ENCODE peak calls at places on chromosomes 5 and 9, in five cellular contexts. J, O, X, Z and V are unnamed samples.
A peak's percentile ranks its signal among the peaks of the same experiment; 100 is the strongest.

GRCh38 chr5:116543501-116543900 is 31.1 kb downstream of the SEMA6A start:
- DNase-seq in X (no peak), O (no peak), J (no peak), Z (no peak), V (no peak)

GRCh38 chr5:170960567-170960966 is 98.7 kb downstream of the RANBP17 start:
- DNase-seq in J (no peak), O (no peak), X (no peak), Z (no peak), V (no peak)

GRCh38 chr9:32456564-32456963 is 69.4 kb downstream of the RIGI start:
- DNase-seq in O (no peak), J (no peak), Z (no peak), X (no peak), V (no peak)

GRCh38 chr5:38563624-38564023 is 7.2 kb upstream of the LIFR start:
- DNase-seq in J (no peak), Z (no peak), X (no peak), O (no peak), V (no peak)

GRCh38 chr5:38381361-38381760 is 123.0 kb downstream of the EGFLAM start:
- DNase-seq in O (no peak), X (no peak), J (no peak), Z (no peak), V (no peak)

GRCh38 chr5:94705427-94705826 is 87.0 kb downstream of the SLF1 start:
- DNase-seq in J (no peak), X (no peak), O (no peak), Z (no peak), V (no peak)

GRCh38 chr5:78624011-78624541 is 24.5 kb downstream of the LHFPL2 start:
- DNase-seq in X (no peak), J (no peak), Z (peak; percentile 58), O (no peak), V (no peak)

GRCh38 chr5:33509036-33509435 is 68.3 kb downstream of the TARS1 start:
- DNase-seq in Z (no peak), X (no peak), O (no peak), J (no peak), V (no peak)

GRCh38 chr9:125380406-125380805 is 118.8 kb downstream of the GAPVD1 start:
- DNase-seq in O (no peak), X (peak; percentile 6), J (no peak), Z (no peak), V (no peak)

GRCh38 chr5:95808686-95809413 is 13.7 kb downstream of the GLRX start:
- DNase-seq in Z (peak; percentile 43), X (peak; percentile 90), O (peak; percentile 92), J (peak; percentile 53), V (peak; percentile 75)
- H3K27ac ChIP-seq in Z (peak overlapping the region; percentile 72), X (peak overlapping the region; percentile 95), O (peak overlapping the region; percentile 82), J (peak overlapping the region; percentile 30), V (peak overlapping the region; percentile 58)

DNA sequence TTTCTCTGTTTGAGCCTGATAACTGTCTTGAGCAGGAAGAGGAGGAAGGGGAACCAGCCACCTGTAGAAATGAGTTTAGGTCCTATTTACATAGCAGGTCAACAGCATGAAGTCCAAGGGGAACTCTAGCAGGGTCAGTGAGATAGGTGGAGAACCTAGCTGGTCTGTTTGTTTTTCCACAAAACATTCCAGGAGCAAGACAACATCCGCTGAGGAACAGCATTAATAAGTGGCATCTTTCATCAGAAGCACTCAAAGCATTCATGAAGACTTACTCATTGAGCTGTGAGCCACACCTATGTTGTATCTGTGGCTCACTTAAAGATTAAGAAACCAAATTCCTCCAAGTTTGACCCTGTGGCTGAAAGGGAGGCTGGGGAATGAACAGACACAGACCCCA is 115.9 kb downstream of the ACTBL2 start:
- DNase-seq in O (no peak), Z (no peak), X (no peak), J (no peak), V (no peak)
- H3K27ac ChIP-seq in O (no peak overlapping the region), Z (no peak overlapping the region), X (no peak overlapping the region), J (no peak overlapping the region), V (no peak overlapping the region)

DNA sequence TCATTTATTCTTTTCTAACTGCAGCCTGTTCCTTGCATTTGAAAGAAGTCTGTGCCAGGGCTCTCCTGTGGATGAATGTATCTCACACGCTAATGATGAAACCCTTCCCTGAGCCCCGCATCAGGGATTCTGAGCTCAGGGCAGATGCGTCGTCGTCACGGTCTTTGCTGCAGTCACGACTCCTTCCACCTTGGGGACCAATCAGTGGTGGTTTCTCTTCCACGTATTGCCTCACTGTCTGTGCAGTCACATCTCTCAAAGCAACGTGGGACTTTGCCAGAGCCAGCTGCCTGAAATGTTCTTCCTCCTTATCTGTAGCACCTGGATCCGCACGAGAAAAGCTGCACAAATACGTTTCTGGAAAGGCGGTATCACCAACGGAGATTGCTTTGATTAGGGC is 13.9 kb upstream of the UBE2QL1 start:
- DNase-seq in O (peak; percentile 38), Z (no peak), J (no peak), X (no peak), V (no peak)
- H3K27ac ChIP-seq in O (no peak overlapping the region), Z (no peak overlapping the region), J (no peak overlapping the region), X (no peak overlapping the region), V (no peak overlapping the region)

GRCh38 chr9:134128727-134129679 is 6.9 kb upstream of the WDR5 start:
- DNase-seq in O (no peak), J (no peak), X (peak; percentile 73), Z (no peak), V (no peak)
- H3K27ac ChIP-seq in O (no peak overlapping the region), J (no peak overlapping the region), X (peak overlapping the region; percentile 16), Z (no peak overlapping the region), V (no peak overlapping the region)

GRCh38 chr5:102798103-102798502 is 43.0 kb downstream of the PAM start:
- DNase-seq in J (no peak), O (no peak), Z (no peak), X (no peak), V (no peak)

GRCh38 chr5:102799017-102799416 is 43.9 kb downstream of the PAM start:
- DNase-seq in J (no peak), X (no peak), O (no peak), Z (peak; percentile 36), V (no peak)

GRCh38 chr5:102802704-102803458 is 47.8 kb downstream of the PAM start:
- DNase-seq in O (no peak), Z (no peak), X (no peak), J (no peak), V (no peak)

GRCh38 chr5:102801375-102801774 is 46.3 kb downstream of the PAM start:
- DNase-seq in O (no peak), Z (no peak), X (no peak), J (no peak), V (no peak)

DNA sequence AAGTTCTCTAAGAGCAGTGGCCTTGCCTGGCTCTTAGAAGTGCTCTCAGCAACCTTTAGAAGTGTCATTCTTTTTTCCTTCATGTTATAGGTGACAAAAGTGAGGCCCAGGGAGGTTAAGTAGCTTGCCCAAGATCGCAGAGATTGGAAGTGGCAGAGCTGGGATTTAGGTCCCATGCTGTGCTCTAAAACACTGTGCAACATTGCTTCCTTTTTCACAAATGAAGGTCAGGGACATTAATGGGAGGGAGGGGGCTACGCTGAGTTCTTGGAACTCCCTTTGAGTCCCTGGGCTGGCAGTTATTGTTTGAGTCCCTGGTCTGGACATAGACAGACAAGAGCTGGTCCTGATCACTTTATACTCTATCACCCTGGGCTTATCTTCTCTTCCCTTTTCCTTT is 45.3 kb downstream of the PAM start:
- DNase-seq in Z (peak; percentile 6), X (no peak), J (no peak), O (no peak), V (no peak)
- H3K27ac ChIP-seq in Z (peak overlapping the region; percentile 57), X (no peak overlapping the region), J (no peak overlapping the region), O (no peak overlapping the region), V (no peak overlapping the region)

GRCh38 chr9:92975452-92975770 is 28.1 kb downstream of the FGD3 start:
- DNase-seq in X (no peak), J (no peak), O (no peak), Z (no peak), V (no peak)
- H3K27ac ChIP-seq in X (no peak overlapping the region), J (no peak overlapping the region), O (no peak overlapping the region), Z (no peak overlapping the region), V (no peak overlapping the region)